ENCODE peak calls at places on chromosomes 4 and X, in nine cellular contexts. U is activated CD8-positive, alpha-beta memory T cell treated with anti-CD3 and anti-CD28 coated beads for 4 hours; P is ureter; Y is ACHN; G is lung; D is D341Med; R is stimulated activated CD4-positive, alpha-beta T cell treated with anti-CD3 and anti-CD28 coated beads, Interleukin-15, amount 100 ng/mL, for 1 hour; K is NCI-H2081; S is NCI-H1105. F is an unnamed sample.

GRCh38 chrX:119784747-119785446 is 6.5 kb downstream of the RPL39 start:
- DNase-seq in U (no peak), P (no peak), Y (peak), G (no peak), D (peak), R (no peak), K (peak), S (no peak), F (no peak)

GRCh38 chrX:79243691-79244090 is 99.2 kb downstream of the GPR174 start:
- DNase-seq in U (no peak), P (no peak), Y (no peak), G (no peak), D (no peak), R (no peak), K (no peak), S (no peak), F (no peak)

GRCh38 chr4:102352774-102353173 is 7.5 kb upstream of the SLC39A8 start:
- DNase-seq in U (no peak), P (no peak), Y (no peak), G (no peak), D (no peak), R (no peak), K (no peak), S (no peak), F (no peak)

GRCh38 chrX:131262738-131263679 is 26.1 kb downstream of the IGSF1 start:
- DNase-seq in U (no peak), P (no peak), Y (peak), G (no peak), D (no peak), R (no peak), K (no peak), S (no peak), F (peak)

GRCh38 chrX:42930951-42931350 is 153.0 kb upstream of the PPP1R2C start:
- DNase-seq in U (no peak), P (no peak), Y (no peak), G (no peak), D (no peak), R (no peak), K (no peak), S (no peak), F (no peak)

GRCh38 chr4:6880691-6881090 is 28.9 kb upstream of the TBC1D14 start:
- DNase-seq in U (no peak), P (no peak), Y (no peak), G (no peak), D (no peak), R (no peak), K (no peak), S (no peak), F (no peak)

GRCh38 chr4:186342582-186342981 is 76.6 kb downstream of the F11 start:
- DNase-seq in U (no peak), P (no peak), Y (no peak), G (no peak), D (no peak), R (no peak), K (no peak), S (no peak), F (no peak)

GRCh38 chrX:70172226-70172625 is 5.1 kb upstream of the DGAT2L6 start:
- DNase-seq in U (no peak), P (no peak), Y (no peak), G (no peak), D (no peak), R (no peak), K (no peak), S (no peak), F (no peak)

GRCh38 chr4:71229477-71230257 is 109.2 kb upstream of the SLC4A4 start:
- DNase-seq in U (no peak), P (no peak), Y (peak), G (no peak), D (peak), R (no peak), K (peak), S (no peak), F (peak)

GRCh38 chrX:28120076-28120475 is 138.8 kb upstream of the DCAF8L1 start:
- DNase-seq in U (no peak), P (no peak), Y (no peak), G (no peak), D (no peak), R (no peak), K (no peak), S (no peak), F (peak)

F was measured in HCT116.